ENCODE peak calls at places on chromosomes 5 and 9, in five cellular contexts. I is NCI-H1417 treated with DMSO at 0.1 percent for 48 hours; H is T47D; W is stimulated activated CD4-positive, alpha-beta T cell treated with anti-CD3 and anti-CD28 coated beads, Interleukin-1b, Interleukin-23, amount 100 ng/mL, for 1 hour; U is C1 segment of cervical spinal cord. D is an unnamed sample.

GRCh38 chr9:26058111-26058895 is 380.1 kb upstream of the TUSC1 start:
- DNase-seq in I (no peak), H (no peak), W (no peak), U (no peak), D (no peak)

GRCh38 chr5:73901045-73901444 is 275.0 kb downstream of the ARHGEF28 start:
- DNase-seq in I (no peak), H (no peak), W (no peak), U (no peak), D (no peak)

GRCh38 chr9:123548749-123549545 is 192.9 kb downstream of the CRB2 start:
- DNase-seq in I (no peak), H (no peak), W (no peak), U (no peak), D (no peak)

GRCh38 chr9:109961579-109961978 is 181.6 kb downstream of the PALM2AKAP2 start:
- DNase-seq in I (no peak), H (no peak), W (no peak), U (no peak), D (no peak)

GRCh38 chr5:130836729-130837660 is 328.1 kb downstream of the HINT1 start:
- DNase-seq in I (no peak), H (peak; percentile 12), W (no peak), U (no peak), D (no peak)

GRCh38 chr5:54278979-54279717 is 31.2 kb downstream of the ARL15 start:
- DNase-seq in I (no peak), H (no peak), W (no peak), U (no peak), D (no peak)

GRCh38 chr9:132557768-132558167 is 24.6 kb upstream of the BARHL1 start:
- DNase-seq in I (no peak), H (no peak), W (no peak), U (no peak), D (no peak)

GRCh38 chr5:179382486-179382885 is 37.2 kb upstream of the ADAMTS2 start:
- DNase-seq in I (no peak), H (no peak), W (no peak), U (no peak), D (no peak)